ENCODE peak calls at places on chromosomes 7 and 10, in five cellular contexts. F is neuronal stem cell, T is IMR-90, A is trophoblast cell, G is mesenchymal stem cell. K is an unnamed sample.
A peak's percentile ranks its signal among the peaks of the same experiment; 100 is the strongest.

GRCh38 chr10:101512741-101513140 is 75.3 kb downstream of the POLL start:
- DNase-seq in F (no peak), T (peak; percentile 78), A (no peak), G (peak; percentile 55), K (no peak)

GRCh38 chr10:16545126-16545736 is 23.6 kb upstream of the C1QL3 start:
- DNase-seq in F (no peak), T (peak; percentile 29), A (no peak), G (peak; percentile 34), K (peak; percentile 30)

GRCh38 chr10:126686271-126686670 is 15.8 kb upstream of the C10orf90 start:
- DNase-seq in F (no peak), T (no peak), A (no peak), G (peak; percentile 87), K (no peak)

GRCh38 chr10:5648494-5649457 is 17.6 kb downstream of the ASB13 start:
- DNase-seq in F (no peak), T (no peak), A (no peak), G (no peak), K (peak; percentile 41)

GRCh38 chr10:103854687-103855423 is 521 bp downstream of the SH3PXD2A start:
- DNase-seq in F (no peak), T (peak; percentile 24), A (no peak), G (peak; percentile 66), K (peak; percentile 48)

GRCh38 chr10:90743291-90743690 is 114.5 kb downstream of the HTR7 start:
- DNase-seq in F (no peak), T (no peak), A (no peak), G (no peak), K (no peak)

GRCh38 chr10:73772280-73773151 is 9.3 kb upstream of the CHCHD1 start:
- DNase-seq in F (peak; percentile 72), T (peak; percentile 83), A (peak; percentile 85), G (peak; percentile 87), K (peak; percentile 83)

GRCh38 chr7:98745722-98746318 is 124.0 kb downstream of the TMEM130 start:
- DNase-seq in F (peak; percentile 76), T (peak; percentile 17), A (peak; percentile 61), G (peak; percentile 21), K (peak; percentile 82)

GRCh38 chr7:129684777-129685176 is 73.3 kb downstream of the NRF1 start:
- DNase-seq in F (no peak), T (no peak), A (no peak), G (no peak), K (no peak)

GRCh38 chr7:85230623-85231022 is 43.8 kb upstream of the SEMA3D start:
- DNase-seq in F (no peak), T (no peak), A (no peak), G (no peak), K (no peak)

GRCh38 chr10:78407009-78407711 is 373.5 kb downstream of the RPS24 start:
- DNase-seq in F (peak; percentile 96), T (peak; percentile 93), A (peak; percentile 74), G (peak; percentile 90), K (peak; percentile 97)

GRCh38 chr7:98329974-98330373 is 48.5 kb downstream of the BRI3 start:
- DNase-seq in F (no peak), T (peak; percentile 72), A (peak; percentile 20), G (peak; percentile 79), K (no peak)

GRCh38 chr7:18361756-18362155 is 133.8 kb upstream of the HDAC9 start:
- DNase-seq in F (no peak), T (no peak), A (no peak), G (no peak), K (peak; percentile 80)

GRCh38 chr10:73096041-73096451 is 620 bp downstream of the P4HA1 start:
- DNase-seq in F (no peak), T (peak; percentile 60), A (peak; percentile 75), G (peak; percentile 77), K (peak; percentile 71)

GRCh38 chr10:28985137-28985885 is 303.6 kb upstream of the LYZL1 start:
- DNase-seq in F (no peak), T (no peak), A (no peak), G (no peak), K (no peak)

GRCh38 chr10:59513558-59513957 is 151.2 kb upstream of the FAM13C start:
- DNase-seq in F (no peak), T (peak; percentile 29), A (no peak), G (no peak), K (no peak)

GRCh38 chr7:47576031-47576908 is 5.6 kb downstream of the TNS3 start:
- DNase-seq in F (no peak), T (peak; percentile 68), A (peak; percentile 93), G (peak; percentile 38), K (no peak)

GRCh38 chr10:66980276-66980675 is 54.4 kb downstream of the LRRTM3 start:
- DNase-seq in F (no peak), T (no peak), A (no peak), G (no peak), K (no peak)

GRCh38 chr7:47588704-47589225 is 6.9 kb upstream of the TNS3 start:
- DNase-seq in F (no peak), T (no peak), A (no peak), G (no peak), K (no peak)

GRCh38 chr7:8422177-8422576 is 11.2 kb upstream of the NXPH1 start:
- DNase-seq in F (no peak), T (no peak), A (no peak), G (no peak), K (no peak)

GRCh38 chr10:21756707-21757600 is 222.9 kb downstream of the MLLT10 start:
- DNase-seq in F (no peak), T (no peak), A (peak; percentile 37), G (no peak), K (no peak)

GRCh38 chr7:33686001-33686591 is 219.2 kb upstream of the BMPER start:
- DNase-seq in F (no peak), T (no peak), A (peak; percentile 87), G (no peak), K (peak; percentile 54)

GRCh38 chr7:10720042-10720441 is 253.6 kb upstream of the PHF14 start:
- DNase-seq in F (no peak), T (no peak), A (no peak), G (no peak), K (no peak)

GRCh38 chr10:132554053-132554990 is 16.7 kb downstream of the INPP5A start:
- DNase-seq in F (no peak), T (no peak), A (no peak), G (no peak), K (no peak)

GRCh38 chr7:107119376-107120100 is 49.3 kb upstream of the HBP1 start:
- DNase-seq in F (no peak), T (no peak), A (no peak), G (no peak), K (no peak)

DNA sequence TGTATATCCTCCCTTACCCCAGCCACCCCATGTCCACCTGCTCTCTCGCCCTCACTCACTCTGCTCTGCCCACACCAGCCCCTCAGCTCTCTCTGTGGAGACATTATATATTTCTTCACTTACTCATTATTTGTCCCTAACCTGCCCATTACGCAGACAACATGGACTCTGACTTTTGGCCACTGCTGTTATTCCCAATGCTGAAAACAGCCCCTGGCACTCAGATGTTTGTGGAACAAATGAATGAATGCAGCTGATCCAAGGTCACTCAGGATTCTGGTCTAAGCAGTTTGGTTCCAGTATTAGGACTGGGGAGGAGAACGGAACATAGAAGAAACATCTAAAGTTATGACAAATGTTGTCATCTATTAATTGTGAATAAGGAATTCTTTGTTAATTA is 26.7 kb downstream of the GNA12 start:
- DNase-seq in F (no peak), T (no peak), A (no peak), G (no peak), K (no peak)
- H3K4me2 ChIP-seq in F (no peak overlapping the region), T (no peak overlapping the region), A (no peak overlapping the region), G (no peak overlapping the region), K (no peak overlapping the region)

DNA sequence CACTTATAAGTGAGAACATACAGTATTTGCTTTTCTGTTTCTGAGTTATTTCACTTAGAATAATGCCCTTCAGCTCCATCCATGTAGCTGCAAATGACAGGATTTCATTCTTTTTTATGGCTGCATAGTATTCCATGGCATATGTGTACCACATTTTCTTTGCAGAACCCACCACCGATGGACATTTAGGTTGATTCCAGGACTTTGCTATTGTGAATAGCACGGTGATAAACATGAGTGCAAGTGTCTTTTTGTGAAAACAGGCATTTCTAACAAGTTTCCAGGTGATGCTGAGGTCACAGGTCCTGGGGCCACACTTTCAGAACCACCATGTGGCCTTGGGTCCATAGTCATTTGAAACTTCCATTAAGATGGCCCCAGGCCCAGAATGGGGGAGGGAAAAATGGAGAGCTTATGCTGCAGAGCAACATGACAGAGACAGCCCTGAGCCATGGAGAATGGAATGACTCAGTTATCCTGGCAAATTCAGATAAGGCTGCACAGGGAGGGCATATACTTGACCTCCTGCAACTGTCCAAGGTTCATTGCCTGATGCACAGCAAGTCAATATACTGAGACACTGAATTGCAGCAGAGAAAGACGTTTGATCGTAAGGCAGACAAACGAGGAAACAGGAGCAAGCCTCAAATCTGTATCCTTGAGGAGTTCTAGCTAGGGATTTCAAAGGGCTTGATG is 248.0 kb upstream of the GALNT17 start:
- DNase-seq in F (no peak), T (no peak), A (no peak), G (no peak), K (no peak)
- H3K14ac ChIP-seq in F (no peak overlapping the region), T (no peak overlapping the region), A (no peak overlapping the region), G (no peak overlapping the region), K (peak overlapping the region; percentile 21)

DNA sequence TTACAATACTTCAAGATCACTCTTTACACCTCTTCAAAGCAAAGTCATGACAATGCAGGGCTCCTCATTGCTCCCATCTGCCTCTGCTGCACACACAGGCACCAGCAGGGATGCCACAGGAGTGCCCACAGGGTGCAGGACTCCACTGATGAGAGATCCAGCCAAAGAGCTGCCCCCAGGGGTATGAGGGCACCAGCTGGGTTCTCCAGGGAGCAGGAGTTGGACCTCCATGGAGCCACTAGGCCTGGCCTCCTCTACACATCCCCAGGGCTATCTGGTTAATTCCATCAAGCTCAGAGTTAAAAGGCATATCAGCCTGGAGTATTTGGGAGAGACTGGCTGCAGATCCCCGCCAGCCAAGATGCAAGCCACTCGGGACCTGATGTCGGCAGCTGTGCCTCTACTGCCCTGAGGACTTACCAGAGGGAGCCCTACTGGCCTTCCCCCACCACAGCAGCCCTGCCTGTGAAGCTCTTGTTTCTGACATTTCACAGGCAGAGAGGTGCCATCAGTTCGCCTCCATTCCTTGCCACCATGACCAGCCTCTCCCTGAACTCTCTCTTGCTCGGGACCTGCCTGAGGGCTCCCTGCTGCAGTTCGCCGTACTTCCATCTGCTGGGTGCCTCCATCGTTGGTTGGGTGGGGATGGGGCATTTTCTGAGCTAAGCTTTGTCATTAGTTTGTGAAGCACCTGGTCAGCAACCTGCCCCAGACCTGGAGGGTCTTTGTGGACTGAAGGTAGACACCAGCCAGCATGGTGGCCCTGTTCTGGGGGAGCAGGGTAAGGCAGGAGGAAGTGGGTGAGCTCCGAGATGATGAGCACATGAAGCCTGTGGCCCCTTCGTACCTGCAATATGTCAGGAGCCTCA is 12.5 kb upstream of the TRIM8 start:
- DNase-seq in F (no peak), T (no peak), A (peak; percentile 25), G (no peak), K (no peak)
- H2AK5ac ChIP-seq in F (no peak overlapping the region), T (peak overlapping the region; percentile 100), A (peak overlapping the region; percentile 25), G (peak overlapping the region; percentile 82), K (no peak overlapping the region)

DNA sequence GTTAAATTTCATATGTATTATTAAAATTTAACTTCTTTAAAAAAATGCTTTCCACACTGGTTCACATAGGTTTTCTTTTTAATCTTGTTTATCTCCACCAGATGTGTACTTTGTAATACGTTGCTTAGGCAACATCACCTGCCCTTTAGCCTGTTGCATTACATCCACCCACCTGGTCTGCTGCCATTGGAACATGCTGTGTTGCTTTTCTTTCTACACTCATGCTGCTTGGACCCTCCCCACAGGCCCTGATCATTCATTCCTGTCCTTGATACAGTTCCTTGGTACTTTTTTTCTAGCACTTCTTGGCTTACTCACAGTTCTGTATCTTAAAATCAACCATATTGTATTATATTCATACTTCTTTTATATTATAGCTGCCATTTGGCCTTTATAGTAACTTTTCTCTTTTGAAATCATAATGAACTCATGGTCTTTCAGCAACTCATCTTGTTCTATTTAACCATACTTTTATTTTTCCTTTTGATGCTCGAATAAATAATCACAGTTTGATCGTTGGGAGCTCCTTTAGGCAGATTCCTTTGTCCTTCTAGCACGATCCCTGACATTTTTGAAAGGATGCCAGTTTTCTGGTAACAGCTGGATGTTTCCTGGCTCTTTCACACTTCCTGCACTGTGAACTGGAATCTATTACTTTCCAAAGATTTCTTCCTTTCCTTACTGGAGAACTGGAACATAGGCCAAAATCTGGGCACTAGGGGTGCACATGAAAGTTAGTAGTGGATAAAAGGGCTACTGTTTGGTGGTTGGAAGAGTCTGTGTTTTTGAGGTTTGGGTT is 125.0 kb downstream of the CDK14 start:
- DNase-seq in F (no peak), T (peak; percentile 72), A (peak; percentile 9), G (peak; percentile 53), K (no peak)
- H3K4me2 ChIP-seq in F (no peak overlapping the region), T (peak overlapping the region; percentile 51), A (no peak overlapping the region), G (no peak overlapping the region), K (no peak overlapping the region)